ENCODE peak calls at places on chromosomes 3 and 15, in nine cellular contexts. E, G, C, K, T, B, D, R and J are unnamed samples. For H3K27me3, the result is how much of the 10 kb centered on the place peaks cover.

GRCh38 chr3:151789853-151790463 is 24.0 kb upstream of the AADAC start:
- DNase-seq in E (no peak), G (no peak), C (no peak), K (no peak), T (no peak), B (no peak), D (no peak), R (no peak), J (no peak)

GRCh38 chr15:33068007-33068441 is 126.5 kb downstream of the FMN1 start:
- DNase-seq in E (no peak), G (no peak), C (peak), K (no peak), T (peak), B (peak), D (no peak), R (no peak), J (peak)

GRCh38 chr15:35741881-35742280 is 195.9 kb upstream of the DPH6 start:
- DNase-seq in E (no peak), G (no peak), C (no peak), K (no peak), T (no peak), B (no peak), D (no peak), R (no peak), J (no peak)

GRCh38 chr3:3209057-3209456 is 29.6 kb upstream of the CRBN start:
- DNase-seq in E (no peak), G (no peak), C (no peak), K (no peak), T (no peak), B (no peak), D (no peak), R (no peak), J (no peak)

GRCh38 chr15:26134152-26134551 is 271.0 kb upstream of the ATP10A start:
- DNase-seq in E (no peak), G (no peak), C (no peak), K (no peak), T (no peak), B (no peak), D (no peak), R (no peak), J (no peak)

GRCh38 chr3:81744366-81744765 is 17.1 kb downstream of the GBE1 start:
- DNase-seq in E (peak), G (peak), C (no peak), K (no peak), T (no peak), B (no peak), D (no peak), R (peak), J (no peak)

GRCh38 chr3:46875560-46875959 is 2.0 kb upstream of the PTH1R start:
- DNase-seq in E (no peak), G (no peak), C (no peak), K (no peak), T (no peak), B (no peak), D (no peak), R (no peak), J (no peak)

GRCh38 chr3:172918568-172919296 is 168.2 kb downstream of the ECT2 start:
- DNase-seq in E (no peak), G (no peak), C (no peak), K (no peak), T (no peak), B (no peak), D (no peak), R (no peak), J (no peak)

GRCh38 chr15:35479423-35479822 is 66.5 kb downstream of the DPH6 start:
- DNase-seq in E (no peak), G (no peak), C (no peak), K (no peak), T (no peak), B (no peak), D (no peak), R (no peak), J (no peak)

GRCh38 chr3:128851601-128852000 is 27.8 kb upstream of the ACAD9 start:
- DNase-seq in E (no peak), G (no peak), C (no peak), K (no peak), T (no peak), B (no peak), D (no peak), R (no peak), J (no peak)

DNA sequence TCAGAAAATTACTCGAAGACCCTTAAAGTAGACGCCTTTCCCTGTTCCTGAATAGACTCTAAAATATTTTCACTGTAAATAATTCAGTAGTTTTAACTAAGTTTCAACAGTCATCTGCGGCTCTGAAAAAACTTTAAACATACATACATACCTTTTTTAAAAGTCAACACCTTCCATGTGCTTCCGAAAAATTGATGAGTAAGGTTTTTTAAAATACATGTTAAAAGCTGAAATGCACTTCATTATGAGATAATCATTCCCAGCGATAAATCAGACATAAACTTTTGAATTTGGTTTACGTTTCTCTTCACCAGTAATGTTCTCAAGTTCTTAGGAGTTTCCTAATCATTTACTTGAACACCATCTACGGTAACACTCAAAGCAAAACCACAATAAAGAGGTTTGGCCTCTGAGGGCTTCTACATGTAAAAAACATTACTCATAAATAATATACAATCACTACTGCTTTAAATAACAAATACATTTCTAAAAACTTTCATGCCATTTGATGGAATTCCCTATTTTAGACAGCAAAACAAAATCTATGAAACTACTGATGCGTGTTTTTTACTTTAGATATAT is 403.5 kb downstream of the SHQ1 start:
- DNase-seq in E (no peak), G (no peak), C (no peak), K (no peak), T (no peak), B (no peak), D (no peak), R (no peak), J (no peak)
- TF ChIP-seq POLR2A in E (no peak), G (no peak), C (no peak), K (no peak), T (no peak), B (no peak), D (no peak), R (no peak), J (no peak)

GRCh38 chr3:125960456-125961288 is 8.3 kb upstream of the ROPN1B start:
- DNase-seq in E (no peak), G (no peak), C (no peak), K (no peak), T (no peak), B (no peak), D (no peak), R (no peak), J (no peak)
- H3K27me3 ChIP-seq in E (under half), G (under half), C (under half), K (under half), T (under half), B (under half), D (under half), R (under half), J (under half)

DNA sequence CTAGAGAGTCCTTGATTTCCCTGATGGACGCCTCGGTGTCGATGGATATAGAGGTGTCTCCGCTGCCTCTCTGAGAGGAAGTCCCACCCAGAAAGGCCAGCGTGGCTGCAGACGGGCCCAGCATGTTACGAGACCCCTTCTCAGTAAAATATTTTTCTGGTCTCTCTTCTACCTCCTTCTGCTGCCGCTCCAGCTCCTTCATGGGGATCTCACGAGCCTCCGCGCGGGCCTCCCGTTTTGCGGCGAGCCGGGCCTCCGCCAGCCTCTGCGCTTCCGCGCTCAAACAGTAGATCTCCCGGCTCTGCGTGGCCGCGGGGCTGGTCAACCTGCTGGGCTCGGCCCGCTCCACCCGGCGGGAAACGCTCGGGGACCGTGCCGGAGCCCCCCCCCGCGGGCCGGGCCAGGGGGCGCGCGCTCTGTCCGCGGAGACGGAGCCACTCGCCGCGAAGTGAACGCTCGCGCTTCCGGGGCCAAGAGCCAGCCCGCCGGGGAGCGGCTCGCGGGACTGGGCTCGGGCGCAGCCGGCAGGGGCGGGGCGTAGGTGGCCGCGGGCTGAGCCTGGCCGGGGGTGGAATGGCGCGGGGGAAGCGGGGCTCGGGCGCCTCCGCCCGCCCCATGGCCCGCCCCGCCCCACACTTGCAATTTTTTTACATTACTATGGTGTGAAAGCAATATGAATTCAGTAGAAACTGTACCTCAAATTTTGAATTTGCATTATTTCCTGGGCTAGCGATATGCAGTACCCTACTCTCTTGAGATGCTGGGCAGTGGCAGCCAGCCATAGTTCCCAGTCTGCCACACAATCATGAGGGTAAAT is 10.2 kb upstream of the KCNMB3 start:
- DNase-seq in E (no peak), G (peak), C (peak), K (peak), T (peak), B (peak), D (no peak), R (peak), J (peak)
- TF ChIP-seq POLR2A in E (no peak), G (peak), C (no peak), K (no peak), T (peak), B (no peak), D (no peak), R (peak), J (no peak)

DNA sequence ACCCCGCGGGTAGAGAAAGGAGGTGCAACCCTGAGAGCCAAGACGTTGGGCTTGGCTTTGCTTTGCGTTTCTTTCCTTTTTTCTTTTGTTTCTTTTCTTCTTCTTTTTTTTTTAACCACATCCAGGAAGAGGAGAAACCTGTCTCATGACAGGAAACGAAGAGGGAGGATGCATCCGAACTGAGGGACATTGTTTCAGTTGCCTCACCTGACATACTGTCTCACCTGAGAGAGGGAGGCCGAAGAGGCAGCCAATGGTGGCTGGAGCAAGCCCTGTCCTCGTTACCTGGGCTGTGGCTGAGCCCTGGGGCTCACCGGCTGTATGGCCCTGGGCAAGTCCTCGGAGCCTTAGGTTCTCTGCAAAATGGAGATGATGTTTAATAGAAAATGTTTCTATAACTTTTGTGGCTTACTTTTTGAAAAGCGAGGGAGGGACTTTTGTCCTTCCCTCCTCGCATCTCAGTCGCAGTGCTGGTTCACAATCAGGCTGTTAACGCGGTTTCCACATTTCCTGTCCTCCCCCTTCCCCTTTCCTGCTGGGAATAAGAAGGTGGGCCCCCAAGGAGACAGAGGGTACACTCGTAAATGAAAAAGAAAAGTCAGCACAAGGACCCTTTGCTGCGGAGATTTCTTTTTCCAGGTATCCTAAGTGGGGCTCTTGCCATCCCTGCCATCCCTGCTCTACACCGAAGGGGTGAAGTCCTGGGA is 29.4 kb downstream of the ARHGAP31 start:
- DNase-seq in E (no peak), G (no peak), C (no peak), K (peak), T (no peak), B (no peak), D (no peak), R (no peak), J (no peak)
- H3K27me3 ChIP-seq in E (under half), G (under half), C (under half), K (under half), T (under half), B (under half), D (under half), R (under half), J (under half)

GRCh38 chr3:183634707-183635106 is 716 bp upstream of the KLHL24 start:
- DNase-seq in E (no peak), G (no peak), C (no peak), K (peak), T (no peak), B (no peak), D (no peak), R (peak), J (no peak)

GRCh38 chr3:183637106-183637486 is 1.7 kb downstream of the KLHL24 start:
- DNase-seq in E (no peak), G (no peak), C (no peak), K (no peak), T (no peak), B (no peak), D (no peak), R (no peak), J (no peak)

GRCh38 chr3:183635107-183635430 is 354 bp upstream of the KLHL24 start:
- DNase-seq in E (no peak), G (no peak), C (no peak), K (no peak), T (no peak), B (no peak), D (no peak), R (no peak), J (no peak)

GRCh38 chr3:183636221-183637105 is 1.0 kb downstream of the KLHL24 start:
- DNase-seq in E (peak), G (peak), C (peak), K (peak), T (peak), B (peak), D (peak), R (peak), J (peak)

DNA sequence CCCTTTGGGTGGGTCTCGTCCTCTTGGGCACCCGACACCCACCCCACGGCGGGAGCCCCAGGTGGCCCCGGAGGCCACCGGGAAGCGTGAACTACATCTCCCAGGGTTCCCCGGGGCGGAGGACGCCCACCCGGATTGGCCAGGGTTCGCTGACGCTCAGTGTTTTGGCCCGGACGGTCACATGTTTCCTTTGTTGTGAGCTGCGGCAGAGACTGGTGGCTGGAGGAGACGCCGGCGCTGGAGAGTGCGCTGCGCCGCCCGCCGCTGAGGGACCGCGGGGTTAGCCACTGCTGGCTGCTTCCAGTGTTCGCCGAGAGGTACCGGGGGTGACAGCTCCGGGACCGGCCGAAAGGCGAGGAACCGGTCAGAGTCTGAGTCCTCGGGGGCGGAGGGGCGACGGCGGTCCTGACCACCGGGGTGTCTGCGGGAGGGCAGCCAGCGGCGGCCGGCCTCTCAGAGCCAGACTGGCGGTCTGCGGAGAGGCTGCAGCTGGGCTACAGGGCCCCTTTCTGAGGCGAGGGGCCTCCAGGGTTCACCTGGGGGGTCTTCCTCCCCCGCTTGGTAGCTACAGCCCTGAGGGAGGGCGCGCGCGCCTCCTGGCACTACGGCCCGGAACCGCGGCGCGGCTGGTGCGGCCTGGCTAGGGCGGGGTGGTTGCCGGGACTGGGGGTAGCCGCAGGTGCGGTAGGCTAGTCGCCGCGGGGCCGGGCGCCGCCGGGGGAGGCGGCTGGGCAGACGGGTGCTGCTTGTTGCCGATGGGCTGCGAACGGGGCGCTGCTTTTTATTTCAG is at the start of gene KLHL24:
- DNase-seq in E (peak), G (peak), C (peak), K (peak), T (peak), B (peak), D (peak), R (peak), J (peak)
- TF ChIP-seq POLR2A in E (no peak), G (peak), C (peak), K (peak), T (peak), B (peak), D (peak), R (peak), J (peak)

GRCh38 chr15:42273099-42273899 is at the start of the genes GANC and TMEM87A:
- DNase-seq in E (peak), G (peak), C (peak), K (peak), T (peak), B (peak), D (peak), R (peak), J (peak)
- H3K27me3 ChIP-seq in E (under half), G (under half), C (under half), K (under half), T (under half), B (under half), D (under half), R (under half), J (under half)

GRCh38 chr3:15063656-15064286 is 1.3 kb downstream of the MRPS25 start:
- DNase-seq in E (no peak), G (no peak), C (no peak), K (no peak), T (no peak), B (no peak), D (no peak), R (no peak), J (no peak)

GRCh38 chr3:15066467-15066866 is 1.4 kb upstream of the MRPS25 start:
- DNase-seq in E (no peak), G (no peak), C (no peak), K (no peak), T (no peak), B (no peak), D (no peak), R (no peak), J (no peak)

GRCh38 chr3:15065550-15066007 is 464 bp upstream of the MRPS25 start:
- DNase-seq in E (no peak), G (no peak), C (no peak), K (no peak), T (no peak), B (no peak), D (no peak), R (no peak), J (no peak)

GRCh38 chr3:15064299-15064834 is 748 bp downstream of the MRPS25 start:
- DNase-seq in E (no peak), G (no peak), C (no peak), K (no peak), T (peak), B (no peak), D (no peak), R (no peak), J (no peak)

DNA sequence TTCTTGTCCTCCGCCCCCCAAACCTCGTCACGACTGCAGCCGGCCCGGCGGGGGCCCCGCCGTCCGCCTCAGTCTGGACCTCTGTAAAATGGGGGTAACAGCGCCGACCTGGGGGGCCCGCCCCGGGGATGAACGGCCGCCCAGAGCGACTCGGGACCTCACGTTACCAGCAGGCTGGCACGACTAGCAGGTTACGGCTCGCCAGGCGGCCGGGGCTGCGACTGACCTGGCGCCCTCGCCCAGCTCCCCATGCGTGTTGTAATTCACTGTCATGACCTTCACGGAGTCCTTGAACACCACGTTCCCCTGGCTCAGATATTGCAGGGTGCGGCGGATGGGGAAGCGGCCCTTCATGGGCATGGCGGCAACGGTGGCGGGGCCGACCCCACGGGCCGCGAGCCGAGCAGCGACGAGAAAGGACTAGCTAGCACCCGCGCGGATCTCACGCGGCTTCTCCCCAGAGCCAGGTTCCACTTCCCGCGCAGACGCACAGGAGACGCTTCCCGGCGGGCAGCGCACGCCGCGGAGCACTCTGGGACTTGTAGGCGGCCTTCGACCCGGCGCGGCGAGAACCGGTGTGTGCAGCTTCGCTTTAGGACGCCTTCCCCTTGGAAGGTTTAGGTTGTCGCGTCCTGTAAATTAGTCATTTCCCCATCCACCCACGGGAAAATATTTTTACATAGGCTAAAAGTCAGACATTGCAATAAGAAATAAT is at the start of gene MRPS25:
- DNase-seq in E (peak), G (peak), C (peak), K (peak), T (peak), B (peak), D (peak), R (peak), J (peak)
- TF ChIP-seq POLR2A in E (peak), G (peak), C (peak), K (peak), T (peak), B (peak), D (no peak), R (peak), J (peak)

DNA sequence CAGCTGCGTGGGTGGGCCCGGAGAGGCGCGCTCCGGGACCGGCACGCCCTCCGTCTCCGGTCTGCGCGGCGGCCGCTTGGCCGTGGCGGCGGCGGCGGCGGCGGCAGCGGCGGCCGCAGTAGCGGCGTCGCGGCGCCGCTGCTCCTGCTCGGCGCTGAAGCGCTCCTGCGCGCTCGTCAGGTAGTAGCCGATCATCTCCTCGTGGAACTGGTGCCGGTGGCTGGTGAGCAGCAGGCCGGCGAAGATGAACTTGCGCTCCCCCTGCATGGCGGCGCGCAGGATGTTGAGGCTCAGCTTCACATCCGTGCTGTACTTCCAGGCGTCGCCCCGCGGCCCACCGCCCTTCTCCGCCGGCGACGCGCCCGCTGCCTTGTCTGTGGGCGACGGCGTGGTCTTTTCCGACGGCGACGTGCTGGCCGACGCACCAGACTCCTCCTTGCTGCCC is 157.3 kb downstream of the KLF13 start:
- DNase-seq in E (no peak), G (peak), C (peak), K (peak), T (no peak), B (no peak), D (no peak), R (peak), J (no peak)
- H3K27me3 ChIP-seq in E (under half), G (under half), C (under half), K (under half), T (under half), B (half or more), D (under half), R (under half), J (under half)